ENCODE peak calls at places on chromosome 7, in nine cellular contexts. G is progenitor cell of endocrine pancreas, K is stomach, X is fibroblast of pulmonary artery, S is GM06990, L is Panc1, B is bronchial epithelial cell, V is IMR-90, E is SK-N-SH. H is an unnamed sample.

GRCh38 chr7:82323806-82324205 is 119.8 kb downstream of the CACNA2D1 start:
- DNase-seq in G (no peak), K (no peak), X (no peak), S (no peak), L (no peak), B (peak), V (peak), E (no peak), H (no peak)

GRCh38 chr7:607938-608337 is 88.3 kb upstream of the PDGFA start:
- DNase-seq in G (no peak), K (no peak), X (no peak), S (no peak), L (no peak), B (no peak), V (no peak), E (no peak), H (no peak)

GRCh38 chr7:132161231-132161915 is 414.9 kb downstream of the PLXNA4 start:
- DNase-seq in G (no peak), K (peak), X (peak), S (no peak), L (no peak), B (no peak), V (no peak), E (peak), H (no peak)

GRCh38 chr7:123285076-123285700 is 85.4 kb upstream of the SLC13A1 start:
- DNase-seq in G (no peak), K (no peak), X (no peak), S (no peak), L (no peak), B (no peak), V (no peak), E (no peak), H (no peak)

GRCh38 chr7:16594061-16594460 is 51.5 kb downstream of the ANKMY2 start:
- DNase-seq in G (no peak), K (no peak), X (no peak), S (no peak), L (no peak), B (peak), V (peak), E (no peak), H (no peak)

GRCh38 chr7:131803861-131804260 is 247.4 kb upstream of the PODXL start:
- DNase-seq in G (no peak), K (no peak), X (no peak), S (no peak), L (no peak), B (no peak), V (no peak), E (no peak), H (no peak)

GRCh38 chr7:85041599-85042216 is 145.1 kb downstream of the SEMA3D start:
- DNase-seq in G (peak), K (peak), X (peak), S (no peak), L (peak), B (peak), V (peak), E (peak), H (peak)

GRCh38 chr7:47557317-47557985 is 24.5 kb downstream of the TNS3 start:
- DNase-seq in G (no peak), K (no peak), X (peak), S (no peak), L (no peak), B (no peak), V (peak), E (no peak), H (no peak)

GRCh38 chr7:80705164-80705781 is 66.8 kb downstream of the CD36 start:
- DNase-seq in G (no peak), K (no peak), X (no peak), S (no peak), L (no peak), B (no peak), V (no peak), E (no peak), H (no peak)

GRCh38 chr7:18497082-18497481 is 1.5 kb downstream of the HDAC9 start:
- DNase-seq in G (no peak), K (no peak), X (no peak), S (no peak), L (no peak), B (no peak), V (no peak), E (no peak), H (no peak)

GRCh38 chr7:69263550-69263949 is 334.7 kb upstream of the AUTS2 start:
- DNase-seq in G (no peak), K (no peak), X (no peak), S (no peak), L (no peak), B (no peak), V (no peak), E (no peak), H (no peak)

GRCh38 chr7:76037310-76037709 is 10.5 kb downstream of the STYXL1 start:
- DNase-seq in G (no peak), K (no peak), X (peak), S (no peak), L (no peak), B (no peak), V (peak), E (no peak), H (no peak)

GRCh38 chr7:93117852-93118530 is at the start of gene SAMD9:
- DNase-seq in G (no peak), K (peak), X (peak), S (peak), L (peak), B (peak), V (peak), E (peak), H (peak)

GRCh38 chr7:144835166-144835611 is 664 bp downstream of the TPK1 start:
- DNase-seq in G (no peak), K (peak), X (peak), S (no peak), L (peak), B (peak), V (peak), E (peak), H (peak)

GRCh38 chr7:80324032-80324431 is 187.8 kb downstream of the GNAT3 start:
- DNase-seq in G (no peak), K (no peak), X (peak), S (no peak), L (no peak), B (peak), V (peak), E (no peak), H (no peak)

GRCh38 chr7:116861717-116862116 is 670 bp upstream of the CAPZA2 start:
- DNase-seq in G (no peak), K (no peak), X (no peak), S (no peak), L (no peak), B (no peak), V (no peak), E (no peak), H (no peak)

GRCh38 chr7:37494940-37495339 is 46.3 kb upstream of the ELMO1 start:
- DNase-seq in G (no peak), K (no peak), X (no peak), S (peak), L (no peak), B (no peak), V (no peak), E (no peak), H (peak)

GRCh38 chr7:50667338-50667737 is 102.1 kb upstream of the DDC start:
- DNase-seq in G (no peak), K (peak), X (peak), S (no peak), L (no peak), B (no peak), V (no peak), E (no peak), H (no peak)

GRCh38 chr7:101740981-101741725 is 76.3 kb upstream of the CUX1 start:
- DNase-seq in G (no peak), K (no peak), X (no peak), S (peak), L (no peak), B (no peak), V (no peak), E (no peak), H (peak)

GRCh38 chr7:113677811-113678210 is 241.0 kb downstream of the PPP1R3A start:
- DNase-seq in G (no peak), K (no peak), X (no peak), S (no peak), L (no peak), B (no peak), V (no peak), E (no peak), H (no peak)

GRCh38 chr7:16034353-16034752 is 347.9 kb upstream of the MEOX2 start:
- DNase-seq in G (no peak), K (no peak), X (peak), S (no peak), L (no peak), B (peak), V (peak), E (no peak), H (no peak)

GRCh38 chr7:110922906-110923305 is 168.0 kb upstream of the LRRN3 start:
- DNase-seq in G (no peak), K (no peak), X (peak), S (no peak), L (no peak), B (peak), V (peak), E (no peak), H (no peak)

GRCh38 chr7:36852017-36852416 is 127.7 kb upstream of the AOAH start:
- DNase-seq in G (no peak), K (no peak), X (no peak), S (no peak), L (no peak), B (no peak), V (no peak), E (peak), H (no peak)

GRCh38 chr7:18405731-18406130 is 89.8 kb upstream of the HDAC9 start:
- DNase-seq in G (no peak), K (no peak), X (no peak), S (no peak), L (no peak), B (no peak), V (no peak), E (no peak), H (no peak)

GRCh38 chr7:106108988-106109387 is 3.1 kb downstream of the SYPL1 start:
- DNase-seq in G (no peak), K (no peak), X (peak), S (no peak), L (no peak), B (no peak), V (no peak), E (no peak), H (peak)

GRCh38 chr7:12569673-12570072 is 847 bp upstream of the SCIN start:
- DNase-seq in G (no peak), K (no peak), X (no peak), S (no peak), L (no peak), B (no peak), V (no peak), E (no peak), H (no peak)

GRCh38 chr7:66150471-66150870 is 35.8 kb downstream of the CRCP start:
- DNase-seq in G (no peak), K (no peak), X (peak), S (no peak), L (no peak), B (no peak), V (peak), E (peak), H (no peak)

GRCh38 chr7:39910108-39910869 is 39.8 kb upstream of the CDK13 start:
- DNase-seq in G (no peak), K (no peak), X (peak), S (no peak), L (no peak), B (no peak), V (peak), E (no peak), H (no peak)

GRCh38 chr7:73903321-73904218 is 42.6 kb downstream of the TMEM270 start:
- DNase-seq in G (no peak), K (no peak), X (no peak), S (no peak), L (no peak), B (no peak), V (no peak), E (peak), H (no peak)

GRCh38 chr7:45181286-45181960 is 23.8 kb downstream of the RAMP3 start:
- DNase-seq in G (no peak), K (no peak), X (no peak), S (no peak), L (no peak), B (no peak), V (no peak), E (no peak), H (no peak)

GRCh38 chr7:5767066-5767465 is 14.4 kb downstream of the RNF216 start:
- DNase-seq in G (no peak), K (no peak), X (no peak), S (no peak), L (no peak), B (no peak), V (no peak), E (no peak), H (no peak)

GRCh38 chr7:114554781-114555537 is 140.3 kb downstream of the FOXP2 start:
- DNase-seq in G (no peak), K (no peak), X (peak), S (peak), L (no peak), B (peak), V (peak), E (no peak), H (peak)

DNA sequence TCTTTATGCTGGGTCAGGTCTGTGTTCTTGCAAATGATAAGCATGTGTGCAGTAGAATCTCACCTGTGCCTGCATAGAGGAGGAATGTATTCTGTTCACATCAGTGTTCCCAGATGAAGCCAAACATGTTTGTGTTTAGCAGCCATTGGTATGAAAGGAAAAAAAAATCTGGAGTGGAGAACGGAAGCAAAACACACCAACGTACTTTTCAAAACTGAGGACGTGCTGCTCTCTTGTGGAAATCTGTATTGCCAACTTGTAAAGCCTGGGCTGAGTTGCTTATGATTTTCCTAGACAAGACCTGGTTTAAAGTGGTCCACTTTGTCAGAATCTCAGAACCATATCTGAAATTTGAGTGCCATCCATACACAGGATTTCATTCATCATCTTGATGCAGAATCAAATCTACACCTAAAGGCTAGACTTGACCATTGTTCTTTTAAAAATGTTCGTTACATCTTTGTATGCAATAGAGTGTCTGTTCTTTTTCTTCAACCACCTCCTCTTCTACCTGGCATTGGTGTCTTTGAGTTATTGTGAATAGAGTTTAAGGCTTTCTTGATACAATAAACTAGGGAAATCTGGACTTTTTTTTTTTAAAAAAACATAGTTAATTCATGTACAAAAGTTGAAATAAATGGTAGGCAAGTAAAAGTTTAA is 367.7 kb downstream of the PHF14 start:
- DNase-seq in G (no peak), K (no peak), X (peak), S (no peak), L (no peak), B (peak), V (no peak), E (peak), H (no peak)
- TF ChIP-seq CTCF in G (peak), K (no peak), X (peak), S (peak), L (peak), B (peak), V (peak), E (peak), H (peak)

DNA sequence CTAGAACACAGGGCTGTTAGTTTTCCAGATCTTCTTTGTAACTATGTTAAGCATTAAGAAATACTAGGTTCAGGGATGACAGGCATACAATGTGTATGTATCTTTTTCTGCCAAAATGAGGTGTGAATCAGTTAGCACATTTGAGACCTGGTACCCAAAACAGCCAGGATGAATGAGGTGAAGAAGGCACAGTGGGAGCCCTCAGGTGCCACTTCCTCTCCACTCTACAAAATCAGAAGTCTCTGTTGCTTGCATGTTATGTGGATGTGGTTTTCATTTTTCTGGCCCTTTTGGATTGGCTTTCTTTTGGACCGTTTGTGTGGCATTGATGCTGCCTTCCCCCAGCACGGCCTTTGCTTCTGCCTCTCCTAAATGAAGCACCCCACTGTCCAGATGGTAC is 15.4 kb upstream of the TBXAS1 start:
- DNase-seq in G (no peak), K (no peak), X (no peak), S (no peak), L (no peak), B (no peak), V (no peak), E (no peak), H (no peak)
- TF ChIP-seq CTCF in G (no peak), K (no peak), X (no peak), S (no peak), L (no peak), B (no peak), V (no peak), E (no peak), H (no peak)

GRCh38 chr7:21253740-21254687 is 173.9 kb upstream of the SP4 start:
- DNase-seq in G (peak), K (peak), X (peak), S (no peak), L (peak), B (peak), V (peak), E (peak), H (peak)
- TF ChIP-seq CTCF in G (peak), K (peak), X (peak), S (peak), L (peak), B (peak), V (peak), E (peak), H (peak)

DNA sequence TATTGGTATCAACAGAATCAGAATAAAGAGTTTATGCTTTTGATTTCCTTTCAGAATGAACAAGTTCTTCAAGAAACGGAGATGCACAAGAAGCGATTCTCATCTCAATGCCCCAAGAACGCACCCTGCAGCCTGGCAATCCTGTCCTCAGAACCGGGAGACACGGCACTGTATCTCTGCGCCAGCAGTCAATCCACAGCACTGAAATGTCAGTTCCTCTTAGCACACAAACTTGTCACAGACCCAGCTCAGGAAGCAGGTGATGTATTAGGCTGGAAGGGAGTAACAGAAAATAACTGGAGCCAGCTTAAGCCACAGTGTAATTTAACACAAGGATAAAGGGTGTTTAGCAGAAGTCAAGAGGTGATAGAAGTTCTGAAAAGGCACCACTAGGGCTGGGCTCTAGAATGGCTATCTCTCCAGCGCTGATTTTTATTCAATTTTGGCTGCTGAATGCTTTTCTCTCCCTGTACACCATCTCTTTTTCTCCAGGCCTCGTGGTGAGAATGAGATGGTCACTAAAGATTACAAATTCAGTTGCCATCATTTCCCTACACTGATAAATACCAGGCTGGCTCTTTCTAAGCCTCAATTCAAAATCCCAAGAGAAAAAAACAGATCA is 102.9 kb upstream of the PRSS1 start:
- DNase-seq in G (no peak), K (no peak), X (no peak), S (no peak), L (no peak), B (no peak), V (no peak), E (peak), H (no peak)
- TF ChIP-seq CTCF in G (no peak), K (no peak), X (no peak), S (no peak), L (no peak), B (no peak), V (no peak), E (no peak), H (no peak)

GRCh38 chr7:2607122-2607912 is 24.5 kb upstream of the TTYH3 start:
- DNase-seq in G (no peak), K (no peak), X (peak), S (no peak), L (no peak), B (no peak), V (no peak), E (peak), H (no peak)
- TF ChIP-seq CTCF in G (no peak), K (no peak), X (no peak), S (no peak), L (no peak), B (no peak), V (no peak), E (no peak), H (no peak)

DNA sequence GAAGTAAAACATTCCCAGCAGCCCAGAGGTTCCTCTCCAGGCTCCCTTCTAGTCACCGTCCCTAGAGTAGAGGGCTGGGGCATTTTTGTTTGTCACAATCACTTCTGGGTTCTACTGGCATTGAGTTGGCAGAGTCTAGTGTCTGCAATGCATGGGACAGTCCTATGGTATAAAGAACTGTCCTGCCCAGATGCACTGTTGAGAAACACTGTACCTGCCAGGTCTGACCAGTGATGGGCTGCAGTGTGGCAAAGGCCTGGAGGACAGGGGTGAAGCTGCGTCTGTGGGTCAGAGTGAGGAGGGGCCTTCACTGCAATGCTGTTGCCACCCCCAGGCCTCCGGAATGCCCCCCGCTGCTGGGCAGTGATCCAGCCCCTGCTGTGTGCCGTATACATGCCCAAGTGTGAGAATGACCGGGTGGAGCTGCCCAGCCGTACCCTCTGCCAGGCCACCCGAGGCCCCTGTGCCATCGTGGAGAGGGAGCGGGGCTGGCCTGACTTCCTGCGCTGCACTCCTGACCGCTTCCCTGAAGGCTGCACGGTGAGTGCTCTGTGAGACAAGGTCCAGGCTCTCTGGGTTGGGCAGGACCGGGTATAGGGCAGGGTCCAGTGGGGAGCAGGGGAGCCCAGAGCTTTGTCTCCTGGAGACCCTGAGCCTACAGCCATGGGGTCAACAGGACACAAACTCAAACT is 14.8 kb downstream of the SMO start:
- DNase-seq in G (no peak), K (no peak), X (no peak), S (no peak), L (no peak), B (no peak), V (no peak), E (no peak), H (no peak)
- TF ChIP-seq CTCF in G (no peak), K (no peak), X (no peak), S (no peak), L (no peak), B (no peak), V (no peak), E (no peak), H (no peak)

GRCh38 chr7:41886906-41887311 is 184.0 kb upstream of the INHBA start:
- DNase-seq in G (no peak), K (peak), X (peak), S (no peak), L (no peak), B (peak), V (peak), E (no peak), H (no peak)
- TF ChIP-seq CTCF in G (no peak), K (no peak), X (peak), S (no peak), L (no peak), B (no peak), V (peak), E (peak), H (no peak)